ENCODE peak calls at places on chromosomes 13 and 19, in five cellular contexts. T is HT1080; M is endothelial cell; H is NCI-H748 treated with DMSO at 0.1 percent for 48 hours; Y is stimulated activated CD4-positive, alpha-beta T cell treated with anti-CD3 and anti-CD28 coated beads, Interleukin-1b, Interleukin-23, amount 100 ng/mL, for 24 hours. J is an unnamed sample.

GRCh38 chr19:13097331-13098258 is 5.1 kb downstream of the LYL1 start:
- DNase-seq in T (no peak), M (peak), H (no peak), Y (no peak), J (no peak)

GRCh38 chr19:32877323-32877912 is 7.9 kb upstream of the SLC7A9 start:
- DNase-seq in T (no peak), M (no peak), H (no peak), Y (no peak), J (no peak)

GRCh38 chr19:20660473-20660872 is 898 bp downstream of the ZNF626 start:
- DNase-seq in T (no peak), M (no peak), H (no peak), Y (no peak), J (no peak)

GRCh38 chr13:95607363-95607762 is 37.1 kb downstream of the DZIP1 start:
- DNase-seq in T (peak), M (no peak), H (peak), Y (no peak), J (no peak)

GRCh38 chr19:32809754-32810153 is 59.8 kb downstream of the SLC7A9 start:
- DNase-seq in T (no peak), M (no peak), H (no peak), Y (no peak), J (no peak)

GRCh38 chr19:54218960-54219661 is 3.7 kb downstream of the LILRB3 start:
- DNase-seq in T (no peak), M (no peak), H (no peak), Y (no peak), J (no peak)

GRCh38 chr13:51921790-51922740 is 60.3 kb downstream of the CCDC70 start:
- DNase-seq in T (no peak), M (no peak), H (no peak), Y (no peak), J (peak)

GRCh38 chr19:35497406-35497805 is 7.1 kb upstream of the KRTDAP start:
- DNase-seq in T (no peak), M (no peak), H (no peak), Y (no peak), J (no peak)

GRCh38 chr13:53150568-53150967 is 122.0 kb downstream of the OLFM4 start:
- DNase-seq in T (peak), M (no peak), H (no peak), Y (no peak), J (no peak)

GRCh38 chr13:106566682-106567420 is 1.1 kb downstream of the ARGLU1 start:
- DNase-seq in T (peak), M (peak), H (peak), Y (peak), J (peak)

GRCh38 chr19:35031072-35031881 is 1.0 kb downstream of the SCN1B start:
- DNase-seq in T (no peak), M (no peak), H (no peak), Y (no peak), J (no peak)

GRCh38 chr13:101567841-101568240 is 115.4 kb downstream of the ITGBL1 start:
- DNase-seq in T (no peak), M (no peak), H (no peak), Y (no peak), J (no peak)

GRCh38 chr19:1291761-1292418 is 6.2 kb downstream of the EFNA2 start:
- DNase-seq in T (no peak), M (no peak), H (no peak), Y (no peak), J (no peak)

GRCh38 chr13:41117859-41118258 is 14.7 kb downstream of the KBTBD6 start:
- DNase-seq in T (no peak), M (no peak), H (no peak), Y (no peak), J (no peak)

GRCh38 chr19:16638666-16639065 is 10.7 kb upstream of the MED26 start:
- DNase-seq in T (no peak), M (no peak), H (no peak), Y (no peak), J (no peak)

GRCh38 chr19:51359294-51359693 is 6.9 kb downstream of the ETFB start:
- DNase-seq in T (peak), M (no peak), H (no peak), Y (no peak), J (no peak)

GRCh38 chr13:110047511-110047910 is 259.4 kb downstream of the COL4A1 start:
- DNase-seq in T (no peak), M (peak), H (peak), Y (no peak), J (peak)

GRCh38 chr13:112722433-112723250 is 32.8 kb downstream of the ATP11A start:
- DNase-seq in T (peak), M (no peak), H (no peak), Y (no peak), J (no peak)

GRCh38 chr13:112556600-112556999 is 31.4 kb downstream of the TUBGCP3 start:
- DNase-seq in T (no peak), M (no peak), H (no peak), Y (no peak), J (no peak)